ENCODE peak calls at places on chromosomes 7 and 10, in six cellular contexts. X, U, R, S, N and D are unnamed samples.

GRCh38 chr10:30491204-30491603 is 57.2 kb downstream of the MAP3K8 start:
- DNase-seq in X (peak), U (peak), R (no peak), S (no peak), N (no peak), D (no peak)

GRCh38 chr7:84701524-84702306 is 485.1 kb downstream of the SEMA3D start:
- DNase-seq in X (no peak), U (peak), R (no peak), S (no peak), N (peak), D (no peak)

GRCh38 chr7:116212859-116213258 is 2.5 kb downstream of the TES start:
- DNase-seq in X (no peak), U (peak), R (no peak), S (no peak), N (no peak), D (no peak)

GRCh38 chr10:30581779-30582380 is 47.7 kb downstream of the LYZL2 start:
- DNase-seq in X (peak), U (peak), R (no peak), S (peak), N (peak), D (peak)

GRCh38 chr7:155514296-155514695 is 32.1 kb downstream of the CNPY1 start:
- DNase-seq in X (no peak), U (no peak), R (no peak), S (no peak), N (no peak), D (no peak)

GRCh38 chr7:80520199-80520598 is 8.3 kb upstream of the GNAT3 start:
- DNase-seq in X (no peak), U (no peak), R (no peak), S (no peak), N (no peak), D (no peak)

GRCh38 chr7:141409219-141409618 is 142.0 kb upstream of the AGK start:
- DNase-seq in X (no peak), U (no peak), R (no peak), S (no peak), N (no peak), D (no peak)

GRCh38 chr7:46754135-46754730 is 827.7 kb downstream of the TNS3 start:
- DNase-seq in X (no peak), U (peak), R (no peak), S (no peak), N (peak), D (no peak)

GRCh38 chr10:133420579-133420978 is 3.8 kb downstream of the SPRN start:
- DNase-seq in X (no peak), U (no peak), R (no peak), S (no peak), N (no peak), D (no peak)

GRCh38 chr10:119853584-119853983 is 19.1 kb downstream of the MCMBP start:
- DNase-seq in X (no peak), U (no peak), R (no peak), S (no peak), N (no peak), D (no peak)

GRCh38 chr7:148624735-148625134 is 34.2 kb downstream of the C7orf33 start:
- DNase-seq in X (no peak), U (no peak), R (no peak), S (no peak), N (no peak), D (no peak)

GRCh38 chr10:61904711-61905445 is 3.4 kb downstream of the ARID5B start:
- DNase-seq in X (peak), U (peak), R (no peak), S (peak), N (peak), D (peak)

GRCh38 chr10:75397571-75397921 is 4.0 kb downstream of the ZNF503 start:
- DNase-seq in X (no peak), U (peak), R (no peak), S (no peak), N (no peak), D (no peak)

GRCh38 chr7:36967387-36967786 is 243.1 kb upstream of the AOAH start:
- DNase-seq in X (peak), U (peak), R (no peak), S (no peak), N (peak), D (peak)

GRCh38 chr10:121900443-121901174 is 27.2 kb downstream of the ATE1 start:
- DNase-seq in X (peak), U (peak), R (no peak), S (peak), N (peak), D (peak)

GRCh38 chr10:86205086-86205760 is 161.4 kb downstream of the GRID1 start:
- DNase-seq in X (no peak), U (no peak), R (no peak), S (no peak), N (no peak), D (no peak)

GRCh38 chr10:50216894-50217293 is 34.4 kb downstream of the ASAH2 start:
- DNase-seq in X (no peak), U (peak), R (no peak), S (no peak), N (no peak), D (no peak)

DNA sequence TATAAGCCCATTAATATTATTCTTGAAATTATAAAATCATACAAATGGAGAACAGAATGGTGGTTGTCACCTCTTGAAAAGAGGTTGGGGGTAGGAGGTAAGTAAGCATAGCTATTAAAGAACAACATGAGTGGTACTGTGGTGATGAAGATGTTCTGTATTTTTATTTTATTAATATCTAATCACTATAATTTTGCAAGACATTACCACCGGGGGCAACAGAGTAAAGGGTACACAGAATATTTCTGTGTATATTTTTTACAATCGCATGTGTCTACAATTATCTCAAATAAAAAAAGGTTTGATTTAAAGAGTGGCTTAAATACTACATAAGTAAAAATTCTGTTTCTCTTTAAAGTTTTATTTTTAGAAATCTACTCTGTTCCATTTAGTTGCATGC is 557.8 kb downstream of the NXPH1 start:
- DNase-seq in X (no peak), U (no peak), R (no peak), S (no peak), N (no peak), D (no peak)
- TF ChIP-seq CTCF in X (no peak), U (no peak), R (no peak), S (no peak), N (no peak), D (no peak)

DNA sequence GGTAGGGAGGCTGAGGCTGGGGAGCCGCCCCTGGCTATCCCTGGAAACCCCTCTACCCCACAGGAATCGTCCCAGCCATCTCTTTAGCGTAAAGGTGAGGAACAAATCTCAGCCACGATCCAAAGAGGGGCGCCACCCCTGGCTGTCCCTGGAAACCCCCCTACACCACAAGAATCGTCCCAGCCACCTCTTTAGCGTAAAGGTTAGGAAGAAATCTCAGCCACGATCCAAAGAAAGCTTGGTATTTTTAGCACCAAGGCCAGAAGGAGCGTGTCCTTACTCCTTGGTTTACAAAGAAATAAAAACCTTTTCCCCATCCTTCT is 757 bp upstream of the TSPAN14 start:
- DNase-seq in X (no peak), U (no peak), R (no peak), S (peak), N (no peak), D (no peak)
- TF ChIP-seq CTCF in X (no peak), U (no peak), R (no peak), S (no peak), N (peak), D (no peak)

GRCh38 chr10:97632949-97633884 is at the start of gene MORN4:
- DNase-seq in X (peak), U (peak), R (peak), S (peak), N (peak), D (peak)

GRCh38 chr10:97635577-97635976 is 2.3 kb upstream of the MORN4 start:
- DNase-seq in X (no peak), U (no peak), R (no peak), S (no peak), N (no peak), D (no peak)

GRCh38 chr10:97631098-97631497 is 2.2 kb downstream of the MORN4 start:
- DNase-seq in X (no peak), U (no peak), R (no peak), S (no peak), N (no peak), D (no peak)

GRCh38 chr10:97629289-97629688 is 4.0 kb downstream of the MORN4 start:
- DNase-seq in X (no peak), U (no peak), R (no peak), S (no peak), N (no peak), D (no peak)

DNA sequence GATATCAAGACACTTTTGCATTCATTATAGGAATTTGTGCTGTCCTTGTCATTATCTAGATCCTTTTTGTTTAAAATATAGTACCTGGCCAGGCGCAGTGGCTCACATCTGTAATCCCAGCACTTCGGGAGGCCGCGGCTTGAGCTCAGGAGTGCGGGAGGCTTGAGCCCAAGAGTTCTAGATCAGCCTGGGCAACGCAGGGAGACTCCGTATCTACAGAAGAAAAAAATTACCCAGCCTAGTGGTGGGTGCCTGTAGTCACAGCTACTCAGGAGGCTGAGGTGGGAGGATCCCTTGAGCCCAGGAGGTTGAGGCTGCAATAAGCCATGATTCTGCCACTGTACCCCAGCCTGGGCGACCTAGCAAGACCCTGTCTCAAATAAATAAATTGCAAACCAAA is 621 bp upstream of the MORN4 start:
- DNase-seq in X (no peak), U (no peak), R (no peak), S (peak), N (peak), D (no peak)
- TF ChIP-seq CTCF in X (no peak), U (peak), R (no peak), S (peak), N (peak), D (no peak)

DNA sequence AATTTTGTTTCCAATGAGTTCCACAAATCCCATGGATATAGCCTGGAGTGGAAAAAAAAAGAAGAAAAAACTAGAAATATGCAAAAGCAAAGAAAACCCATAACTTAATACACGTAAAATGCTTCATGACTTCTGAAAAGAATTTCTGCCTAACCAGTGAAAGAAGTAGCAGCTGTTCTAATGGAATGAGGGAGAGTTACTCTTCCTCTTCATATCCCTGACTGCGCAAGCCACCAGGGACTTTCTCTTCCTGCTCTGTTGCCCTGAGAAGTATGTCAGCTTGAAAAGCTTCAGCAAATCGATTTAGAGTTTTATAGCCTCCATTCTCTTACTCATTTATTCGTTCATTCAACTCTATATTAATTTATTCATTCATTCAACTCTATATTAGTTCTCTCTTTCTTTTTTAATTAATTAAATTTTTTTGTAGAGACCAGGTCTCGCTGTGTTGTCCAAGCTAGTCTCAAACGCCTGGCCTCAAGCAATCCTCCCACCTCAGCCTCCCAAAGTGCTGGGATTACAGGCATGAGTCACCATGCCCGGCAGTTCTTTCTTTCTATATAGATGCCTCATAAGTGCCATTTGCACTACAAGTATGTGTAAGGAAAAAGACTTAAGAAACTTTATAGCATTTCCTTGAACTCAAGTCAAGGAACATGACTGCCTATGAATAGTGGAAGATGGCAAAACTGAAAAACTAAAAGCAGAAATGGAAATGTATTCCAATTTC is 447.4 kb upstream of the NRP1 start:
- DNase-seq in X (no peak), U (no peak), R (no peak), S (no peak), N (no peak), D (no peak)
- TF ChIP-seq CTCF in X (no peak), U (no peak), R (no peak), S (no peak), N (no peak), D (no peak)

GRCh38 chr7:100400656-100401055 is 27.4 kb downstream of the PILRA start:
- DNase-seq in X (peak), U (no peak), R (no peak), S (peak), N (peak), D (no peak)
- TF ChIP-seq CTCF in X (peak), U (no peak), R (no peak), S (no peak), N (no peak), D (no peak)

GRCh38 chr10:71548494-71548846 is 151.8 kb downstream of the CDH23 start:
- DNase-seq in X (peak), U (no peak), R (no peak), S (peak), N (peak), D (peak)
- TF ChIP-seq CTCF in X (peak), U (peak), R (no peak), S (peak), N (peak), D (peak)